ENCODE peak calls at places on chromosomes 3 and 15, in eight cellular contexts. K is fibroblast of lung, S is ovary, D is body of pancreas, V is esophagus squamous epithelium, C is neural progenitor cell, L is HCT116, M is esophagus muscularis mucosa. F is an unnamed sample. For H3K4me1, the result is how much of the 10 kb centered on the place peaks cover.

GRCh38 chr15:78838480-78838879 is 27.2 kb upstream of the ADAMTS7 start:
- DNase-seq in K (no peak), S (no peak), D (no peak), V (no peak), C (no peak), L (no peak), M (no peak), F (no peak)

GRCh38 chr3:131018970-131019369 is 7.7 kb downstream of the ASTE1 start:
- DNase-seq in K (no peak), S (no peak), D (no peak), V (no peak), C (peak), L (no peak), M (no peak), F (no peak)

GRCh38 chr15:36008719-36009118 is 462.8 kb upstream of the DPH6 start:
- DNase-seq in K (no peak), S (no peak), D (no peak), V (no peak), C (no peak), L (no peak), M (no peak), F (no peak)

GRCh38 chr15:65578904-65579728 is 31.8 kb downstream of the INTS14 start:
- DNase-seq in K (no peak), S (no peak), D (no peak), V (no peak), C (no peak), L (no peak), M (no peak), F (no peak)

GRCh38 chr3:181956122-181956521 is 244.4 kb downstream of the SOX2 start:
- DNase-seq in K (no peak), S (no peak), D (no peak), V (no peak), C (no peak), L (no peak), M (no peak), F (no peak)

GRCh38 chr15:65962187-65962586 is 92.9 kb downstream of the RAB11A start:
- DNase-seq in K (no peak), S (no peak), D (no peak), V (no peak), C (no peak), L (no peak), M (no peak), F (no peak)

GRCh38 chr15:63372018-63372705 is 9.5 kb downstream of the CA12 start:
- DNase-seq in K (peak), S (no peak), D (no peak), V (no peak), C (no peak), L (peak), M (no peak), F (peak)

GRCh38 chr3:104316118-104316517 is 1050.6 kb upstream of the ALCAM start:
- DNase-seq in K (peak), S (no peak), D (no peak), V (no peak), C (no peak), L (no peak), M (no peak), F (peak)

GRCh38 chr3:126288314-126288713 is 68.9 kb downstream of the KLF15 start:
- DNase-seq in K (no peak), S (no peak), D (peak), V (no peak), C (peak), L (no peak), M (peak), F (no peak)

GRCh38 chr3:60017631-60018030 is 967.8 kb upstream of the CFAP20DC start:
- DNase-seq in K (peak), S (no peak), D (no peak), V (no peak), C (no peak), L (no peak), M (no peak), F (peak)

GRCh38 chr3:33023176-33024136 is 72.0 kb downstream of the CCR4 start:
- DNase-seq in K (no peak), S (no peak), D (no peak), V (no peak), C (no peak), L (no peak), M (no peak), F (no peak)

GRCh38 chr15:62901916-62902554 is 140.5 kb upstream of the TPM1 start:
- DNase-seq in K (no peak), S (no peak), D (no peak), V (no peak), C (no peak), L (no peak), M (no peak), F (peak)

GRCh38 chr3:169430687-169431404 is 232.7 kb downstream of the MECOM start:
- DNase-seq in K (peak), S (no peak), D (peak), V (no peak), C (no peak), L (no peak), M (no peak), F (peak)

GRCh38 chr3:65402597-65402996 is 636.1 kb downstream of the MAGI1 start:
- DNase-seq in K (peak), S (no peak), D (peak), V (no peak), C (no peak), L (no peak), M (no peak), F (peak)

GRCh38 chr3:101689291-101689690 is 2.8 kb upstream of the RPL24 start:
- DNase-seq in K (no peak), S (no peak), D (no peak), V (no peak), C (no peak), L (no peak), M (no peak), F (no peak)

GRCh38 chr15:44882499-44882968 is 74.0 kb upstream of the TERB2 start:
- DNase-seq in K (no peak), S (no peak), D (no peak), V (no peak), C (no peak), L (no peak), M (no peak), F (peak)

GRCh38 chr3:126936853-126937395 is 46.0 kb upstream of the PLXNA1 start:
- DNase-seq in K (no peak), S (no peak), D (no peak), V (no peak), C (no peak), L (no peak), M (no peak), F (no peak)

GRCh38 chr15:80550219-80550909 is 144.7 kb upstream of the ABHD17C start:
- DNase-seq in K (peak), S (no peak), D (no peak), V (no peak), C (no peak), L (no peak), M (peak), F (peak)

GRCh38 chr15:101022306-101022705 is 103.1 kb downstream of the LRRK1 start:
- DNase-seq in K (no peak), S (no peak), D (no peak), V (no peak), C (no peak), L (no peak), M (peak), F (no peak)

GRCh38 chr15:78216276-78217229 is 17.8 kb downstream of the ACSBG1 start:
- DNase-seq in K (peak), S (no peak), D (peak), V (no peak), C (no peak), L (no peak), M (no peak), F (peak)

GRCh38 chr3:108437439-108437838 is 73.0 kb downstream of the MYH15 start:
- DNase-seq in K (no peak), S (no peak), D (peak), V (no peak), C (no peak), L (no peak), M (no peak), F (no peak)
- TF ChIP-seq CTCF in K (no peak), S (no peak), D (no peak), V (no peak), C (no peak), L (no peak), M (no peak), F (no peak)

DNA sequence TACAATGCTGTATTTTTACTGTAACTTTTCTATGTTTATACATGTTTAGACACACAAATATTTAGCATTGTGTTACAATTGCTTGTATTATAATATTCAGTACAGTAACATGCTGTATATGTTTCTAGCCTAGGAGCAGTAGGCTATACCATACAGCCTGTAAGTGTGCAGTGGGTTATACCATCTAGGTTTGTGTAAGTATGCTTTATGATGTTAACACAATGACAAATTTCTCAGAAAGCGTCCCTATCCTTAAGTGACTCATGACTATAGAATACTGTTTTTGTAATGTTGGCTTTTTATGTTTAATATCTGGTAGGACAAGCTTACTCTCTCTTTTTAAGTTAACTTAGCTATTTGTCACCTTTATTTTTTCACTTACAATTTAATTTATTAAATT is 127.5 kb upstream of the THRB start:
- DNase-seq in K (no peak), S (no peak), D (no peak), V (no peak), C (no peak), L (no peak), M (no peak), F (no peak)
- H3K4me1 ChIP-seq in K (under half), S (under half), D (under half), V (under half), C (under half), L (under half), M (under half), F (under half)

GRCh38 chr3:138939563-138940241 is 7.2 kb downstream of the FOXL2 start:
- DNase-seq in K (no peak), S (peak), D (no peak), V (no peak), C (peak), L (no peak), M (no peak), F (no peak)
- TF ChIP-seq CTCF in K (no peak), S (no peak), D (no peak), V (no peak), C (peak), L (no peak), M (no peak), F (no peak)

GRCh38 chr3:172153335-172153861 is 114.0 kb downstream of the FNDC3B start:
- DNase-seq in K (peak), S (peak), D (peak), V (peak), C (no peak), L (peak), M (peak), F (peak)
- H3K4me1 ChIP-seq in K (under half), S (under half), D (half or more), V (half or more), C (half or more), L (half or more), M (half or more), F (under half)